ENCODE peak calls at places on chromosomes 11 and 22, in seven cellular contexts. Y, B, G, P, I, H and D are unnamed samples.

GRCh38 chr11:128473631-128474030 is 113.7 kb downstream of the ETS1 start:
- DNase-seq in Y (no peak), B (no peak), G (no peak), P (no peak), I (no peak), H (no peak), D (no peak)

GRCh38 chr11:93567406-93567819 is 24.2 kb upstream of the SMCO4 start:
- DNase-seq in Y (no peak), B (peak; percentile 90), G (peak; percentile 83), P (peak; percentile 39), I (no peak), H (peak; percentile 68), D (peak; percentile 59)

GRCh38 chr11:108453207-108453835 is 14.0 kb downstream of the C11orf65 start:
- DNase-seq in Y (no peak), B (no peak), G (no peak), P (no peak), I (no peak), H (no peak), D (no peak)

GRCh38 chr11:97361812-97362378 is 972.1 kb downstream of the JRKL start:
- DNase-seq in Y (peak; percentile 4), B (no peak), G (no peak), P (no peak), I (no peak), H (no peak), D (no peak)

GRCh38 chr11:67268684-67269268 is 2.5 kb downstream of the GRK2 start:
- DNase-seq in Y (no peak), B (no peak), G (no peak), P (no peak), I (no peak), H (peak; percentile 9), D (no peak)

GRCh38 chr11:13291794-13292193 is 14.2 kb downstream of the BMAL1 start:
- DNase-seq in Y (no peak), B (no peak), G (no peak), P (no peak), I (no peak), H (no peak), D (no peak)

GRCh38 chr11:12506502-12506921 is 129.1 kb downstream of the PARVA start:
- DNase-seq in Y (peak; percentile 36), B (no peak), G (no peak), P (no peak), I (no peak), H (no peak), D (no peak)

GRCh38 chr11:36354221-36355003 is 58.3 kb downstream of the PRR5L start:
- DNase-seq in Y (no peak), B (no peak), G (no peak), P (no peak), I (no peak), H (no peak), D (no peak)

GRCh38 chr11:78961938-78962701 is 387.5 kb upstream of the NARS2 start:
- DNase-seq in Y (peak; percentile 79), B (no peak), G (peak; percentile 27), P (no peak), I (peak; percentile 93), H (no peak), D (no peak)

GRCh38 chr11:75968021-75968685 is 153.1 kb downstream of the UVRAG start:
- DNase-seq in Y (no peak), B (no peak), G (no peak), P (no peak), I (no peak), H (no peak), D (no peak)

GRCh38 chr22:18091916-18092526 is 14.2 kb downstream of the PEX26 start:
- DNase-seq in Y (peak; percentile 71), B (peak; percentile 75), G (peak; percentile 73), P (peak; percentile 86), I (no peak), H (peak; percentile 75), D (peak; percentile 95)

GRCh38 chr11:3104961-3105790 is 48.0 kb upstream of the CARS1 start:
- DNase-seq in Y (no peak), B (peak; percentile 14), G (no peak), P (no peak), I (no peak), H (no peak), D (no peak)

GRCh38 chr11:65448418-65449196 is 26.0 kb downstream of the NEAT1 start:
- DNase-seq in Y (peak; percentile 64), B (peak; percentile 26), G (no peak), P (peak; percentile 42), I (no peak), H (no peak), D (no peak)

GRCh38 chr22:21889251-21889990 is 22.0 kb upstream of the MAPK1 start:
- DNase-seq in Y (no peak), B (no peak), G (no peak), P (no peak), I (no peak), H (no peak), D (no peak)

GRCh38 chr11:94243571-94244229 is 60.7 kb upstream of the IZUMO1R start:
- DNase-seq in Y (no peak), B (no peak), G (no peak), P (no peak), I (no peak), H (no peak), D (no peak)

GRCh38 chr22:32987081-32987631 is 71.0 kb downstream of the SYN3 start:
- DNase-seq in Y (no peak), B (no peak), G (no peak), P (no peak), I (no peak), H (no peak), D (no peak)

GRCh38 chr11:133118563-133119303 is 413.6 kb downstream of the OPCML start:
- DNase-seq in Y (no peak), B (no peak), G (no peak), P (no peak), I (no peak), H (peak; percentile 14), D (no peak)

GRCh38 chr11:126968915-126969314 is 31.7 kb downstream of the KIRREL3 start:
- DNase-seq in Y (no peak), B (no peak), G (no peak), P (no peak), I (no peak), H (no peak), D (no peak)

GRCh38 chr11:65366340-65366773 is 11.8 kb downstream of the TIGD3 start:
- DNase-seq in Y (peak; percentile 87), B (no peak), G (peak; percentile 63), P (peak; percentile 54), I (peak; percentile 50), H (no peak), D (peak; percentile 90)

GRCh38 chr11:85823816-85824215 is 12.9 kb upstream of the SYTL2 start:
- DNase-seq in Y (no peak), B (no peak), G (no peak), P (peak; percentile 33), I (no peak), H (no peak), D (peak; percentile 67)

GRCh38 chr11:62443390-62444201 is 24.8 kb downstream of the SCGB1A1 start:
- DNase-seq in Y (no peak), B (no peak), G (no peak), P (no peak), I (no peak), H (no peak), D (no peak)

GRCh38 chr22:22810018-22810427 is 77.6 kb upstream of the IGLL5 start:
- DNase-seq in Y (peak; percentile 77), B (peak; percentile 51), G (peak; percentile 24), P (peak; percentile 57), I (peak; percentile 75), H (peak; percentile 40), D (peak; percentile 36)

GRCh38 chr11:68012843-68013610 is 2.9 kb downstream of the ALDH3B1 start:
- DNase-seq in Y (peak; percentile 84), B (no peak), G (peak; percentile 42), P (no peak), I (no peak), H (no peak), D (no peak)

GRCh38 chr22:24401824-24402434 is 25.5 kb upstream of the ADORA2A start:
- DNase-seq in Y (no peak), B (no peak), G (no peak), P (no peak), I (peak; percentile 61), H (no peak), D (no peak)

GRCh38 chr22:22039286-22040074 is 56.9 kb upstream of the TOP3B start:
- DNase-seq in Y (no peak), B (no peak), G (no peak), P (no peak), I (no peak), H (no peak), D (no peak)

DNA sequence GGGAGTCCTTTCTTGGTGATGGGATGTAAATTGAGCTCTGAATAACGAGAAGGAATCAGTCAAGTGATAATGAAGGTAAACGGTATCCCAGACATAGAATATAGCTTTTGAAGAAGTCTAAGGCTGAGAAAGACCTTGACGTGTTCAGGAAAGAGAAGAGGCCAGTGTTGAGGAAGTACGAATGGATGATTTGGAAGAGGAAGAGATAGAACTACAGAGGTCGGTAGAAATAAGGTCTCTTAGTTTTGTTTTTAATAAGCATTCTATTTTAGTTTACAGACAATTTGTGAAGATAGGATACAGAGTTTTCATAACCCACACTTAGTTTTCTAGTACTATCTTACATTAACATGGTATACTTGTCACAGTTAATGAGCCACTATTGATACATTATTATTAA is 1598.1 kb downstream of the FAM181B start:
- DNase-seq in Y (no peak), B (no peak), G (no peak), P (no peak), I (no peak), H (no peak), D (no peak)
- H3K4me3 ChIP-seq in Y (no peak overlapping the region), B (no peak overlapping the region), G (no peak overlapping the region), P (no peak overlapping the region), I (no peak overlapping the region), H (no peak overlapping the region), D (no peak overlapping the region)

GRCh38 chr22:48678171-48679135 is 1149.2 kb downstream of the BRD1 start:
- DNase-seq in Y (no peak), B (no peak), G (no peak), P (no peak), I (no peak), H (no peak), D (no peak)
- H3K9me3 ChIP-seq in Y (no peaks in the 10 kb centered on the region), B (no peaks in the 10 kb centered on the region), G (no peaks in the 10 kb centered on the region), P (no peaks in the 10 kb centered on the region), I (peaks cover 3% of the 10 kb centered on the region), H (peaks cover 7% of the 10 kb centered on the region), D (no peaks in the 10 kb centered on the region)

GRCh38 chr22:45240810-45241631 is at the start of gene KIAA0930:
- DNase-seq in Y (peak; percentile 89), B (peak; percentile 81), G (peak; percentile 73), P (peak; percentile 88), I (peak; percentile 81), H (peak; percentile 90), D (peak; percentile 69)

GRCh38 chr22:45240137-45240809 is 421 bp downstream of the KIAA0930 start:
- DNase-seq in Y (no peak), B (no peak), G (peak; percentile 27), P (peak; percentile 35), I (peak; percentile 53), H (peak; percentile 42), D (no peak)

GRCh38 chr22:45239378-45240136 is 1.1 kb downstream of the KIAA0930 start:
- DNase-seq in Y (no peak), B (no peak), G (no peak), P (no peak), I (no peak), H (no peak), D (no peak)

GRCh38 chr22:45237065-45237990 is 3.4 kb downstream of the KIAA0930 start:
- DNase-seq in Y (no peak), B (no peak), G (no peak), P (no peak), I (no peak), H (no peak), D (no peak)

GRCh38 chr22:45238431-45239377 is 2.0 kb downstream of the KIAA0930 start:
- DNase-seq in Y (no peak), B (no peak), G (no peak), P (no peak), I (no peak), H (no peak), D (no peak)
- H3K4me3 ChIP-seq in Y (no peak overlapping the region), B (no peak overlapping the region), G (no peak overlapping the region), P (no peak overlapping the region), I (no peak overlapping the region), H (no peak overlapping the region), D (no peak overlapping the region)

GRCh38 chr22:47434336-47435203 is 672.1 kb downstream of the TBC1D22A start:
- DNase-seq in Y (no peak), B (no peak), G (no peak), P (no peak), I (no peak), H (no peak), D (no peak)
- H3K9me3 ChIP-seq in Y (no peaks in the 10 kb centered on the region), B (no peaks in the 10 kb centered on the region), G (no peaks in the 10 kb centered on the region), P (no peaks in the 10 kb centered on the region), I (no peaks in the 10 kb centered on the region), H (peaks cover 42% of the 10 kb centered on the region), D (no peaks in the 10 kb centered on the region)